ENCODE peak calls at places on chromosomes 7 and 10, in four cellular contexts. One of them, this sample, is unnamed.

GRCh38 chr10:76454539-76455137 is 1023.2 kb downstream of the LRMDA start:
- DNase-seq in natural killer cell: no peak
- DNase-seq in MCF 10A: no peak
- DNase-seq in Panc1: no peak
- DNase-seq in this sample: no peak

GRCh38 chr7:40866601-40867000 is 731.8 kb downstream of the SUGCT start:
- DNase-seq in natural killer cell: no peak
- DNase-seq in MCF 10A: no peak
- DNase-seq in Panc1: no peak
- DNase-seq in this sample: no peak

GRCh38 chr10:84613336-84614021 is 285.1 kb downstream of the CCSER2 start:
- DNase-seq in natural killer cell: no peak
- DNase-seq in MCF 10A: peak; percentile 70
- DNase-seq in Panc1: peak; percentile 24
- DNase-seq in this sample: no peak

GRCh38 chr7:158516524-158516923 is 71.1 kb downstream of the PTPRN2 start:
- DNase-seq in natural killer cell: no peak
- DNase-seq in MCF 10A: no peak
- DNase-seq in Panc1: no peak
- DNase-seq in this sample: no peak

GRCh38 chr7:9307131-9307530 is 873.7 kb downstream of the NXPH1 start:
- DNase-seq in natural killer cell: no peak
- DNase-seq in MCF 10A: peak; percentile 3
- DNase-seq in Panc1: no peak
- DNase-seq in this sample: no peak

GRCh38 chr7:19339512-19339911 is 194.3 kb upstream of the FERD3L start:
- DNase-seq in natural killer cell: no peak
- DNase-seq in MCF 10A: no peak
- DNase-seq in Panc1: no peak
- DNase-seq in this sample: no peak

GRCh38 chr10:65325913-65326312 is 1599.9 kb upstream of the LRRTM3 start:
- DNase-seq in natural killer cell: no peak
- DNase-seq in MCF 10A: no peak
- DNase-seq in Panc1: no peak
- DNase-seq in this sample: no peak

GRCh38 chr10:13758302-13758701 is 171.5 kb downstream of the PRPF18 start:
- DNase-seq in natural killer cell: no peak
- DNase-seq in MCF 10A: peak; percentile 44
- DNase-seq in Panc1: no peak
- DNase-seq in this sample: no peak

GRCh38 chr10:122910310-122910709 is at the start of gene FAM24A:
- DNase-seq in natural killer cell: no peak
- DNase-seq in MCF 10A: no peak
- DNase-seq in Panc1: no peak
- DNase-seq in this sample: no peak

GRCh38 chr7:55255501-55256445 is 109.4 kb upstream of the LANCL2 start:
- DNase-seq in natural killer cell: peak; percentile 52
- DNase-seq in MCF 10A: peak; percentile 81
- DNase-seq in Panc1: peak; percentile 59
- DNase-seq in this sample: no peak

GRCh38 chr7:104973227-104973626 is 40.8 kb upstream of the KMT2E start:
- DNase-seq in natural killer cell: no peak
- DNase-seq in MCF 10A: no peak
- DNase-seq in Panc1: no peak
- DNase-seq in this sample: no peak

GRCh38 chr10:69899727-69900595 is 98.3 kb downstream of the COL13A1 start:
- DNase-seq in natural killer cell: no peak
- DNase-seq in MCF 10A: no peak
- DNase-seq in Panc1: no peak
- DNase-seq in this sample: no peak

GRCh38 chr10:121708921-121709625 is 110.8 kb upstream of the FGFR2 start:
- DNase-seq in natural killer cell: no peak
- DNase-seq in MCF 10A: no peak
- DNase-seq in Panc1: no peak
- DNase-seq in this sample: no peak
- TF ChIP-seq CTCF in natural killer cell: no peak
- TF ChIP-seq CTCF in MCF 10A: no peak
- TF ChIP-seq CTCF in Panc1: no peak
- TF ChIP-seq CTCF in this sample: no peak

GRCh38 chr7:8278183-8278582 is 16.2 kb upstream of the ICA1 start:
- DNase-seq in natural killer cell: no peak
- DNase-seq in MCF 10A: no peak
- DNase-seq in Panc1: no peak
- DNase-seq in this sample: no peak

GRCh38 chr7:8282162-8282561 is 20.2 kb upstream of the ICA1 start:
- DNase-seq in natural killer cell: no peak
- DNase-seq in MCF 10A: no peak
- DNase-seq in Panc1: no peak
- DNase-seq in this sample: no peak

GRCh38 chr7:8274589-8274988 is 12.6 kb upstream of the ICA1 start:
- DNase-seq in natural killer cell: no peak
- DNase-seq in MCF 10A: peak; percentile 13
- DNase-seq in Panc1: no peak
- DNase-seq in this sample: no peak

GRCh38 chr7:8282871-8283270 is 20.9 kb upstream of the ICA1 start:
- DNase-seq in natural killer cell: no peak
- DNase-seq in MCF 10A: no peak
- DNase-seq in Panc1: no peak
- DNase-seq in this sample: no peak

DNA sequence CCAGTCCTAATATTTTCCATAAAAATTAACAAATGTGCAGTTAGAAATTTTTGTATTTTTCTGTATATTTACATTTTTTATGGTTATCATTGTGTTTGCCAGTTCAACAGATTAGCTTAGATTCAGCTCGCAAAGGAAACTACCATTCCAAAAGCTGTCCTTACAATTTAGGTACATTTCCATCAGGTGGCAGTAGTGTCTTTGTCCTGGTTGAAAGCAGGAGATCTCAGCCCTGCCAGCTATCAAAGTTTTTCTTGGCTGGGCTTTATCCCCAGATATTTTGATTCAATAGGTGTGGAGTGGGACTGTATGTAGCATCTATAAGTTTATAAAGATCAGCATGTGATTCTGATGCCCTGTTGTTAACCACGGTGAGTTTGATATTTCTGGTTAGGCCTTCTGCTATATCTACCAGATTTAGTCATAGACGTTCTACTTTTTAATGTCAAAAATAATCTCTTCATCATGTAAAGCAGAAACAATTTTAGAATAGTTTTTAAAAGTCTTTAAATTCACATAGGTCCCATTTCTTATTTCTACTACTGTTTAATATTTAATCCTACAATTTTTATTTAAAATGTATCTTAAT is 15.5 kb upstream of the ICA1 start:
- DNase-seq in natural killer cell: no peak
- DNase-seq in MCF 10A: peak; percentile 51
- DNase-seq in Panc1: peak; percentile 24
- DNase-seq in this sample: no peak
- TF ChIP-seq CTCF in natural killer cell: no peak
- TF ChIP-seq CTCF in MCF 10A: peak; percentile 36
- TF ChIP-seq CTCF in Panc1: peak; percentile 71
- TF ChIP-seq CTCF in this sample: peak; percentile 13

GRCh38 chr10:49001402-49001801 is 61.8 kb upstream of the LRRC18 start:
- DNase-seq in natural killer cell: no peak
- DNase-seq in MCF 10A: peak; percentile 27
- DNase-seq in Panc1: no peak
- DNase-seq in this sample: no peak
- TF ChIP-seq CTCF in natural killer cell: no peak
- TF ChIP-seq CTCF in MCF 10A: no peak
- TF ChIP-seq CTCF in Panc1: peak; percentile 32
- TF ChIP-seq CTCF in this sample: no peak

GRCh38 chr7:106294334-106294733 is 9.6 kb upstream of the NAMPT start:
- DNase-seq in natural killer cell: no peak
- DNase-seq in MCF 10A: no peak
- DNase-seq in Panc1: no peak
- DNase-seq in this sample: no peak
- TF ChIP-seq CTCF in natural killer cell: no peak
- TF ChIP-seq CTCF in MCF 10A: no peak
- TF ChIP-seq CTCF in Panc1: peak; percentile 17
- TF ChIP-seq CTCF in this sample: peak; percentile 27

DNA sequence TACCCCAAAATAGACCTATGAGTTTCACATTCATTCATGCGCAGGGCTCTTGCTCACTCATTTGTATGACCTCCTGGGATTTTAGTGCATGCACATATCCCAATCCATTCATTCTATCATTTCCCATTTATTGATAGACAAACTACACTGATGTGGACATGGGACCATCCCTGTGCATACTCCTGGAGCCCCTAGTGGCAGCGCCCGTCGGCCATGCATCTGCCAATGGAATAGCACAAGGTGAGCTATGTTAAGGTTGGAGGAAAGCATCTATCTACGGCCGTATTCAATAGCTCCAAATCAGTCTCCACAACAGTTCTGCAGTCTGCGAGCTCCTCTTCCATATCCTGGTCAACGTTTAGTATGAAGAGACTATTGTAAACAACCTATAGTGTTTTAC is 31.7 kb upstream of the FIGNL1 start:
- DNase-seq in natural killer cell: no peak
- DNase-seq in MCF 10A: no peak
- DNase-seq in Panc1: no peak
- DNase-seq in this sample: no peak
- TF ChIP-seq CTCF in natural killer cell: no peak
- TF ChIP-seq CTCF in MCF 10A: no peak
- TF ChIP-seq CTCF in Panc1: no peak
- TF ChIP-seq CTCF in this sample: no peak

DNA sequence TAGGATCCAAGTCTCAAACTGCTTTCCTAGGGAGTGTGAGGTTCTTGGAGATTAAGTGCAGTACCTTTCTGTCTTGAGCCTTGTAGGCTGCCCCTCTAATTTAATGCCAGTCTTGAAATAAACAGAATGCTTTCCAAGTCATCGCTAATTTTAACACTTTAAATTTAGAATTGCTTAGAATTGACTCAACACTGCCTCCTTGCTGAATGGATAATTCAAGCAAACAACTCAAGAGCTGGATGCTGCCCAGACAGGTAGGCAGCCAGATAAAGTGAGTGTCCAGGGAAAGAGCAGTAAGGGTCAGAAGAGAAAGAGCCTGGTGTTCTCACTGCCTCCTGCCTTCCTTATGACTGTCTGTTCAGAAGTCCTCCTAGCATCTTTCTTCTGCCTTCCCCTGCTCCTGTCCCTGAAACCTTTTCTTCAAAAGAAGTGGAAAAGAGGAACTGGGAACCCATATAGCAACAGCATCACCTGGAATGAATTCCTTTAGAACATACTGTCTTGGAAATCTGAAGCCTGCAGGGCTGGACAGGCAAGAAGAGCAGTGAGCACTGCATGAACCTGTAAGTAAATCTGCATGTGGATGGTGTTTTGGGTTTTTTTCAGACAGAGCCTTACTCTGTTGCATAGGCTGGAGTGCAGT is 3.1 kb upstream of the GOT1 start:
- DNase-seq in natural killer cell: no peak
- DNase-seq in MCF 10A: peak; percentile 21
- DNase-seq in Panc1: no peak
- DNase-seq in this sample: no peak
- TF ChIP-seq CTCF in natural killer cell: no peak
- TF ChIP-seq CTCF in MCF 10A: no peak
- TF ChIP-seq CTCF in Panc1: peak; percentile 68
- TF ChIP-seq CTCF in this sample: no peak

GRCh38 chr10:94361161-94361794 is 1.5 kb downstream of the NOC3L start:
- DNase-seq in natural killer cell: no peak
- DNase-seq in MCF 10A: peak; percentile 70
- DNase-seq in Panc1: no peak
- DNase-seq in this sample: no peak

GRCh38 chr10:94364480-94364879 is 1.7 kb upstream of the NOC3L start:
- DNase-seq in natural killer cell: no peak
- DNase-seq in MCF 10A: no peak
- DNase-seq in Panc1: no peak
- DNase-seq in this sample: no peak

GRCh38 chr10:94362360-94363250 is at the start of gene NOC3L:
- DNase-seq in natural killer cell: peak; percentile 91
- DNase-seq in MCF 10A: peak; percentile 95
- DNase-seq in Panc1: peak; percentile 78
- DNase-seq in this sample: peak; percentile 89

GRCh38 chr10:94366382-94366781 is 3.6 kb upstream of the NOC3L start:
- DNase-seq in natural killer cell: no peak
- DNase-seq in MCF 10A: no peak
- DNase-seq in Panc1: no peak
- DNase-seq in this sample: no peak

DNA sequence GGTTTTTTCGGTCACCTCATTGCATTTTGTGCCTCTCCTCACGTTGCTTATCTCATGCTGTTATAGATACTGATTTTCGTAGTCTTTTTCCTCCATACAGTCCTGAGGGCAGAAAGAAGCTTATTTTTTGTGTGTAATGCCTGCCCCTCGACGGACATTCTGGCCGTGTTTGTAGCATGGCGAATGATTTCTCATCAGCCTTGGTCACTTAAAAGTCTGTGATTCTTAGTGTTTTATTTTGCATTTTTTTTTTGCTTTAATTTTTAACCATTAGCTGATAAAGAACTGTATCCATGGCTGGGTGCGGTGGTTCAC is 469 bp upstream of the NOC3L start:
- DNase-seq in natural killer cell: no peak
- DNase-seq in MCF 10A: no peak
- DNase-seq in Panc1: no peak
- DNase-seq in this sample: no peak
- TF ChIP-seq CTCF in natural killer cell: no peak
- TF ChIP-seq CTCF in MCF 10A: no peak
- TF ChIP-seq CTCF in Panc1: peak; percentile 29
- TF ChIP-seq CTCF in this sample: peak; percentile 28

DNA sequence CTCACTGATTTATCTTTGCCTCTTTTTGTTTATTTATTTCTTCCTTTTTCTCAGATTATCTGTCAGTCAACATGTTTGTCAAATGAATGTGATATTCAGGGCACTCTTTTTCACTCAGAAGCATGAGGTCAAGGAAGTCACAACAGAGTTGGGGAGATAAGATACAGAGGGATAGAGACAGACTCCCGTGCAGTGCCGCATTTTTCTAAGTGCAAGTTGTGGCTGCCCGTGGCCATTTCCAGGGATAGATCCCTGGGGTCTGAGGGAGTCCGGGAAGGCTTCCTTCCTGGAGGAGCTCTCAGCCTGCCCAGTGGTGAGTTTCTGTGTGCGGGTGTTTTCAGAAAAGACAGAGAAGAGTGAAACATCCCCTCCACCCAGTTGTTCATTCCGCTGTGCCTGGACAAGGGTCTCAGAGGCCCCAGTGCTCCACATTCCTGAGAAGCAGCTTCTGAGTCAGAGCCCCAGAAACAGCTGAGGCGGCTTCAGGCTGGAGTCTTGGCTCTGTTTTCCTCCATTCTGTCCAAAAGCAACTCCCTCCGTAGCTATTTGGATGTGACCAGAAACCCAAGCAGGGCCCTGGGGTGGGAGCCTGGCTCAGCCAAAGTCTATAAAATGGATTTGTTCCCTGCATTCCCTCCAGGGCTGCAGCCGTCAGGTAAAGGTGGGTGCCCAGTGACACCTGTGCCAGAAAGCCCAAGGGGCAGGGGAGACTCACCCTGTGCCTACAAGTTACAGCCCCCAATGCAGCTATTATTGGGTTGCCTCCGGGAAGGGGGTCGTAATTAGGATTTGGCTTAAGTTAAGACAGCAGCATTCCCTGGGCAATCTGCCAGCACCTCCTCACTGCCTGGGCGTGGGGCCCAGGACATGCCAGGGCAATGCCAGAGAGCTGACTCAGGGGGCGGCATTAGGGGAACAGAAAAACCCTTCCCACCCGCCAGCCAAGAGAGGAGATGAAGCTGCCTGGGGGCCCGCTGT is 13.0 kb upstream of the CAMK2G start:
- DNase-seq in natural killer cell: no peak
- DNase-seq in MCF 10A: peak; percentile 97
- DNase-seq in Panc1: no peak
- DNase-seq in this sample: no peak
- TF ChIP-seq CTCF in natural killer cell: no peak
- TF ChIP-seq CTCF in MCF 10A: no peak
- TF ChIP-seq CTCF in Panc1: no peak
- TF ChIP-seq CTCF in this sample: no peak